ENCODE peak calls at places on chromosomes 16 and 17, in ten cellular contexts. B is nephron progenitor cell; H is aorta; I is HT-29; J is NCI-H1092; K is left ventricle myocardium inferior; V is CD8-positive, alpha-beta memory T cell; A is stimulated activated CD8-positive, alpha-beta memory T cell treated with anti-CD3 and anti-CD28 coated beads, Interleukin-2, amount 100 ng/mL, for 48 hours; M is activated CD4-positive, alpha-beta memory T cell treated with anti-CD3 and anti-CD28 coated beads, Interleukin-2, amount 10 ng/mL, durations not matched to agents 7 days and 5 days; Y is left lobe of liver. L is an unnamed sample.

GRCh38 chr17:44774271-44775135 is 15.7 kb downstream of the ADAM11 start:
- DNase-seq in A (peak), I (peak), K (peak), B (peak), M (peak), Y (peak), V (peak), H (peak), J (peak), L (peak)

GRCh38 chr17:80082403-80083135 is 18.8 kb upstream of the GAA start:
- DNase-seq in M (peak), V (peak), H (no peak), K (no peak), B (peak), J (peak), Y (peak), A (peak), I (peak), L (no peak)

GRCh38 chr17:6679241-6679640 is 27.7 kb downstream of the C17orf100 start:
- DNase-seq in Y (no peak), A (no peak), B (no peak), J (no peak), M (no peak), H (no peak), V (no peak), K (no peak), I (no peak), L (no peak)

GRCh38 chr16:54655171-54655590 is 275.5 kb upstream of the IRX5 start:
- DNase-seq in B (peak), H (peak), A (no peak), M (no peak), J (no peak), V (no peak), K (peak), I (no peak), Y (no peak), L (no peak)

GRCh38 chr17:50264263-50265113 is 9.8 kb upstream of the TMEM92 start:
- DNase-seq in A (no peak), M (no peak), H (peak), J (no peak), Y (peak), B (peak), V (no peak), K (no peak), I (no peak), L (no peak)

GRCh38 chr17:17745476-17746455 is 64.5 kb downstream of the RAI1 start:
- DNase-seq in V (no peak), Y (no peak), I (no peak), M (no peak), H (no peak), K (no peak), A (no peak), J (no peak), B (no peak), L (no peak)

GRCh38 chr16:28562199-28562598 is 8.5 kb downstream of the SGF29 start:
- DNase-seq in M (no peak), V (no peak), A (no peak), K (no peak), J (no peak), H (no peak), B (no peak), I (no peak), Y (no peak), L (no peak)

GRCh38 chr16:68722119-68723024 is 14.7 kb upstream of the CDH1 start:
- DNase-seq in A (no peak), I (peak), M (no peak), H (no peak), B (no peak), Y (no peak), V (no peak), J (no peak), K (no peak), L (no peak)

GRCh38 chr16:30356401-30357084 is 1.4 kb upstream of the CD2BP2 start:
- DNase-seq in I (no peak), A (no peak), J (no peak), B (no peak), V (peak), M (no peak), Y (peak), H (no peak), K (no peak), L (no peak)

GRCh38 chr17:73568934-73569333 is 75.3 kb downstream of the SDK2 start:
- DNase-seq in I (no peak), M (no peak), H (no peak), K (no peak), B (no peak), V (no peak), Y (no peak), A (no peak), J (no peak), L (no peak)

GRCh38 chr16:50318796-50319578 is 49.8 kb downstream of the BRD7 start:
- DNase-seq in B (no peak), J (no peak), I (no peak), M (peak), Y (no peak), K (no peak), A (no peak), V (no peak), H (no peak), L (no peak)

GRCh38 chr17:46976626-46977270 is 2.3 kb downstream of the RPRML start:
- DNase-seq in V (no peak), H (no peak), M (no peak), K (no peak), I (peak), J (no peak), Y (no peak), A (no peak), B (no peak), L (no peak)

GRCh38 chr16:29662000-29662728 is 883 bp upstream of the SPN start:
- DNase-seq in A (no peak), V (no peak), M (no peak), Y (no peak), I (no peak), B (no peak), K (no peak), J (no peak), H (no peak), L (no peak)

GRCh38 chr17:65564793-65565192 is 3.3 kb upstream of the AXIN2 start:
- DNase-seq in I (peak), M (no peak), B (peak), A (no peak), J (peak), K (no peak), Y (no peak), H (no peak), V (no peak), L (no peak)

GRCh38 chr17:42878924-42879595 is 21.5 kb upstream of the G6PC1 start:
- DNase-seq in H (no peak), J (no peak), I (no peak), K (no peak), M (no peak), A (no peak), V (no peak), Y (no peak), B (no peak), L (no peak)

GRCh38 chr17:82888583-82889495 is 49.0 kb upstream of the ZNF750 start:
- DNase-seq in A (no peak), H (no peak), V (no peak), Y (peak), M (no peak), I (peak), K (peak), J (no peak), B (no peak), L (no peak)

GRCh38 chr17:1056761-1057160 is 59.8 kb downstream of the TIMM22 start:
- DNase-seq in J (no peak), A (no peak), B (no peak), I (no peak), M (no peak), H (peak), K (no peak), V (no peak), Y (no peak), L (no peak)

GRCh38 chr17:73759324-73760185 is 115.3 kb upstream of the SDK2 start:
- DNase-seq in J (peak), B (no peak), Y (no peak), K (no peak), M (no peak), V (no peak), A (no peak), I (no peak), H (no peak), L (no peak)

GRCh38 chr16:82748026-82748425 is 121.3 kb downstream of the CDH13 start:
- DNase-seq in J (peak), Y (no peak), H (peak), K (peak), A (no peak), I (peak), V (no peak), M (no peak), B (no peak), L (no peak)

GRCh38 chr17:1830288-1830687 is 483 bp downstream of the RPA1 start:
- DNase-seq in H (no peak), A (no peak), V (no peak), B (no peak), K (no peak), J (no peak), M (peak), I (peak), Y (no peak), L (no peak)

GRCh38 chr17:16516594-16517018 is 24.6 kb upstream of the LRRC75A start:
- DNase-seq in V (no peak), Y (no peak), M (no peak), J (no peak), K (no peak), A (no peak), H (peak), B (peak), I (peak), L (no peak)

GRCh38 chr17:46771601-46772012 is 46.9 kb downstream of the WNT3 start:
- DNase-seq in K (no peak), I (no peak), Y (no peak), V (peak), H (no peak), J (no peak), B (peak), M (no peak), A (no peak), L (no peak)

GRCh38 chr16:24917236-24917635 is 71.5 kb downstream of the SLC5A11 start:
- DNase-seq in V (no peak), H (no peak), K (no peak), A (no peak), J (no peak), B (no peak), I (no peak), Y (no peak), M (no peak), L (no peak)

GRCh38 chr16:71557299-71557698 is 19.6 kb downstream of the TAT start:
- DNase-seq in K (no peak), M (no peak), H (no peak), J (no peak), V (no peak), Y (no peak), A (no peak), I (no peak), B (no peak), L (no peak)

GRCh38 chr17:77203436-77203835 is 62.7 kb downstream of the SEC14L1 start:
- DNase-seq in M (no peak), V (no peak), I (no peak), H (no peak), A (no peak), Y (no peak), B (no peak), J (no peak), K (no peak), L (no peak)

GRCh38 chr17:42843358-42843934 is 934 bp upstream of the AOC2 start:
- DNase-seq in Y (no peak), M (no peak), V (no peak), K (no peak), A (no peak), J (peak), H (no peak), B (peak), I (peak), L (no peak)

GRCh38 chr16:23848958-23849357 is 13.2 kb downstream of the PRKCB start:
- DNase-seq in H (no peak), Y (no peak), I (no peak), J (no peak), V (no peak), K (no peak), M (no peak), B (no peak), A (no peak), L (no peak)

GRCh38 chr17:15893333-15894024 is 51.5 kb upstream of the ADORA2B start:
- DNase-seq in B (no peak), K (no peak), H (no peak), I (peak), J (no peak), Y (no peak), A (no peak), V (no peak), M (no peak), L (no peak)

GRCh38 chr17:17702821-17703607 is 21.8 kb downstream of the RAI1 start:
- DNase-seq in B (peak), V (no peak), K (peak), M (no peak), H (no peak), A (no peak), I (no peak), J (no peak), Y (no peak), L (no peak)

GRCh38 chr16:29779474-29779873 is 1.4 kb downstream of the ZG16 start:
- DNase-seq in J (no peak), M (no peak), H (no peak), Y (no peak), B (no peak), K (no peak), I (no peak), V (no peak), A (no peak), L (no peak)

GRCh38 chr17:45436625-45437460 is 4.2 kb upstream of the ARHGAP27 start:
- DNase-seq in I (no peak), K (no peak), M (no peak), V (peak), A (no peak), B (no peak), J (no peak), Y (no peak), H (no peak), L (no peak)

GRCh38 chr16:57045694-57046381 is 46.5 kb upstream of the CPNE2 start:
- DNase-seq in K (peak), H (peak), B (peak), A (no peak), V (peak), J (peak), M (no peak), Y (no peak), I (peak), L (no peak)

GRCh38 chr16:57128787-57129389 is 36.5 kb downstream of the CPNE2 start:
- DNase-seq in K (no peak), V (peak), M (peak), B (no peak), J (no peak), H (no peak), I (no peak), Y (no peak), A (peak), L (no peak)

GRCh38 chr17:4331614-4332013 is 34.9 kb downstream of the UBE2G1 start:
- DNase-seq in A (no peak), V (no peak), Y (no peak), I (no peak), M (no peak), K (no peak), J (no peak), B (no peak), H (no peak), L (no peak)

GRCh38 chr17:49108318-49108717 is 24.3 kb upstream of the B4GALNT2 start:
- DNase-seq in B (no peak), V (no peak), M (no peak), I (no peak), H (no peak), J (no peak), Y (no peak), K (no peak), A (no peak), L (no peak)

GRCh38 chr17:28902819-28903545 is at the start of gene DHRS13:
- DNase-seq in V (peak), Y (peak), M (peak), A (peak), K (peak), J (peak), B (peak), I (peak), H (peak), L (peak)

GRCh38 chr16:2205967-2206313 is 686 bp downstream of the MLST8 start:
- DNase-seq in A (no peak), Y (no peak), K (no peak), V (no peak), H (peak), I (no peak), B (peak), M (no peak), J (no peak), L (no peak)

GRCh38 chr16:51755039-51755501 is 604.0 kb upstream of the SALL1 start:
- DNase-seq in M (no peak), Y (no peak), V (no peak), J (no peak), A (no peak), B (no peak), H (no peak), I (no peak), K (no peak), L (no peak)